ENCODE peak calls at places on chromosomes 7 and 10, in seven cellular contexts. One of them, this sample, is unnamed.

GRCh38 chr7:98836811-98837631 is 32.8 kb downstream of the TMEM130 start:
- DNase-seq in cardiac fibroblast: peak
- DNase-seq in T-cell: no peak
- DNase-seq in stimulated activated effector memory CD8-positive, alpha-beta T cell treated with anti-CD3 and anti-CD28 coated beads, Interleukin-12 subunit alpha, Interleukin-12 subunit beta, amount 100 ng/mL, for 72 hours: no peak
- DNase-seq in globus pallidus: no peak
- DNase-seq in NCI-H1694: peak
- DNase-seq in glomerular endothelial cell: no peak
- DNase-seq in this sample: peak

GRCh38 chr10:31770307-31770902 is 158.2 kb downstream of the ARHGAP12 start:
- DNase-seq in cardiac fibroblast: peak
- DNase-seq in T-cell: peak
- DNase-seq in stimulated activated effector memory CD8-positive, alpha-beta T cell treated with anti-CD3 and anti-CD28 coated beads, Interleukin-12 subunit alpha, Interleukin-12 subunit beta, amount 100 ng/mL, for 72 hours: peak
- DNase-seq in globus pallidus: peak
- DNase-seq in NCI-H1694: no peak
- DNase-seq in glomerular endothelial cell: no peak
- DNase-seq in this sample: peak

GRCh38 chr10:94344522-94345122 is 18.1 kb downstream of the NOC3L start:
- DNase-seq in cardiac fibroblast: no peak
- DNase-seq in T-cell: no peak
- DNase-seq in stimulated activated effector memory CD8-positive, alpha-beta T cell treated with anti-CD3 and anti-CD28 coated beads, Interleukin-12 subunit alpha, Interleukin-12 subunit beta, amount 100 ng/mL, for 72 hours: no peak
- DNase-seq in globus pallidus: no peak
- DNase-seq in NCI-H1694: no peak
- DNase-seq in glomerular endothelial cell: no peak
- DNase-seq in this sample: no peak

GRCh38 chr7:134527979-134528371 is 608 bp downstream of the AKR1B10 start:
- DNase-seq in cardiac fibroblast: peak
- DNase-seq in T-cell: no peak
- DNase-seq in stimulated activated effector memory CD8-positive, alpha-beta T cell treated with anti-CD3 and anti-CD28 coated beads, Interleukin-12 subunit alpha, Interleukin-12 subunit beta, amount 100 ng/mL, for 72 hours: no peak
- DNase-seq in globus pallidus: no peak
- DNase-seq in NCI-H1694: peak
- DNase-seq in glomerular endothelial cell: no peak
- DNase-seq in this sample: no peak

GRCh38 chr7:66050990-66051424 is 24.6 kb upstream of the ASL start:
- DNase-seq in cardiac fibroblast: peak
- DNase-seq in T-cell: no peak
- DNase-seq in stimulated activated effector memory CD8-positive, alpha-beta T cell treated with anti-CD3 and anti-CD28 coated beads, Interleukin-12 subunit alpha, Interleukin-12 subunit beta, amount 100 ng/mL, for 72 hours: no peak
- DNase-seq in globus pallidus: no peak
- DNase-seq in NCI-H1694: peak
- DNase-seq in glomerular endothelial cell: no peak
- DNase-seq in this sample: no peak

GRCh38 chr10:33661580-33662269 is 327.3 kb upstream of the NRP1 start:
- DNase-seq in cardiac fibroblast: peak
- DNase-seq in T-cell: no peak
- DNase-seq in stimulated activated effector memory CD8-positive, alpha-beta T cell treated with anti-CD3 and anti-CD28 coated beads, Interleukin-12 subunit alpha, Interleukin-12 subunit beta, amount 100 ng/mL, for 72 hours: no peak
- DNase-seq in globus pallidus: peak
- DNase-seq in NCI-H1694: peak
- DNase-seq in glomerular endothelial cell: no peak
- DNase-seq in this sample: peak

GRCh38 chr7:87447251-87447650 is 28.2 kb downstream of the ABCB4 start:
- DNase-seq in cardiac fibroblast: no peak
- DNase-seq in T-cell: no peak
- DNase-seq in stimulated activated effector memory CD8-positive, alpha-beta T cell treated with anti-CD3 and anti-CD28 coated beads, Interleukin-12 subunit alpha, Interleukin-12 subunit beta, amount 100 ng/mL, for 72 hours: no peak
- DNase-seq in globus pallidus: no peak
- DNase-seq in NCI-H1694: no peak
- DNase-seq in glomerular endothelial cell: no peak
- DNase-seq in this sample: no peak

GRCh38 chr7:28582226-28582625 is 169.9 kb downstream of the CREB5 start:
- DNase-seq in cardiac fibroblast: no peak
- DNase-seq in T-cell: no peak
- DNase-seq in stimulated activated effector memory CD8-positive, alpha-beta T cell treated with anti-CD3 and anti-CD28 coated beads, Interleukin-12 subunit alpha, Interleukin-12 subunit beta, amount 100 ng/mL, for 72 hours: no peak
- DNase-seq in globus pallidus: no peak
- DNase-seq in NCI-H1694: no peak
- DNase-seq in glomerular endothelial cell: no peak
- DNase-seq in this sample: no peak

GRCh38 chr10:17644485-17644964 is 574 bp downstream of the STAM start:
- DNase-seq in cardiac fibroblast: peak
- DNase-seq in T-cell: no peak
- DNase-seq in stimulated activated effector memory CD8-positive, alpha-beta T cell treated with anti-CD3 and anti-CD28 coated beads, Interleukin-12 subunit alpha, Interleukin-12 subunit beta, amount 100 ng/mL, for 72 hours: no peak
- DNase-seq in globus pallidus: no peak
- DNase-seq in NCI-H1694: peak
- DNase-seq in glomerular endothelial cell: no peak
- DNase-seq in this sample: no peak

GRCh38 chr7:157465597-157466348 is 129.0 kb downstream of the DNAJB6 start:
- DNase-seq in cardiac fibroblast: peak
- DNase-seq in T-cell: no peak
- DNase-seq in stimulated activated effector memory CD8-positive, alpha-beta T cell treated with anti-CD3 and anti-CD28 coated beads, Interleukin-12 subunit alpha, Interleukin-12 subunit beta, amount 100 ng/mL, for 72 hours: no peak
- DNase-seq in globus pallidus: no peak
- DNase-seq in NCI-H1694: no peak
- DNase-seq in glomerular endothelial cell: no peak
- DNase-seq in this sample: no peak

GRCh38 chr10:29295813-29296212 is 6.9 kb downstream of the LYZL1 start:
- DNase-seq in cardiac fibroblast: peak
- DNase-seq in T-cell: no peak
- DNase-seq in stimulated activated effector memory CD8-positive, alpha-beta T cell treated with anti-CD3 and anti-CD28 coated beads, Interleukin-12 subunit alpha, Interleukin-12 subunit beta, amount 100 ng/mL, for 72 hours: no peak
- DNase-seq in globus pallidus: no peak
- DNase-seq in NCI-H1694: no peak
- DNase-seq in glomerular endothelial cell: no peak
- DNase-seq in this sample: no peak

GRCh38 chr10:519055-519715 is 170.3 kb downstream of the DIP2C start:
- DNase-seq in cardiac fibroblast: no peak
- DNase-seq in T-cell: no peak
- DNase-seq in stimulated activated effector memory CD8-positive, alpha-beta T cell treated with anti-CD3 and anti-CD28 coated beads, Interleukin-12 subunit alpha, Interleukin-12 subunit beta, amount 100 ng/mL, for 72 hours: no peak
- DNase-seq in globus pallidus: no peak
- DNase-seq in NCI-H1694: no peak
- DNase-seq in glomerular endothelial cell: no peak
- DNase-seq in this sample: no peak

GRCh38 chr7:108454674-108455523 is 1.3 kb downstream of the NRCAM start:
- DNase-seq in cardiac fibroblast: peak
- DNase-seq in T-cell: no peak
- DNase-seq in stimulated activated effector memory CD8-positive, alpha-beta T cell treated with anti-CD3 and anti-CD28 coated beads, Interleukin-12 subunit alpha, Interleukin-12 subunit beta, amount 100 ng/mL, for 72 hours: no peak
- DNase-seq in globus pallidus: peak
- DNase-seq in NCI-H1694: peak
- DNase-seq in glomerular endothelial cell: no peak
- DNase-seq in this sample: peak

GRCh38 chr10:74233281-74233680 is 82.3 kb downstream of the ADK start:
- DNase-seq in cardiac fibroblast: no peak
- DNase-seq in T-cell: no peak
- DNase-seq in stimulated activated effector memory CD8-positive, alpha-beta T cell treated with anti-CD3 and anti-CD28 coated beads, Interleukin-12 subunit alpha, Interleukin-12 subunit beta, amount 100 ng/mL, for 72 hours: no peak
- DNase-seq in globus pallidus: no peak
- DNase-seq in NCI-H1694: no peak
- DNase-seq in glomerular endothelial cell: no peak
- DNase-seq in this sample: no peak

GRCh38 chr10:30133198-30133597 is 73.8 kb upstream of the JCAD start:
- DNase-seq in cardiac fibroblast: no peak
- DNase-seq in T-cell: no peak
- DNase-seq in stimulated activated effector memory CD8-positive, alpha-beta T cell treated with anti-CD3 and anti-CD28 coated beads, Interleukin-12 subunit alpha, Interleukin-12 subunit beta, amount 100 ng/mL, for 72 hours: no peak
- DNase-seq in globus pallidus: no peak
- DNase-seq in NCI-H1694: no peak
- DNase-seq in glomerular endothelial cell: no peak
- DNase-seq in this sample: no peak

GRCh38 chr7:33687601-33688000 is 217.7 kb upstream of the BMPER start:
- DNase-seq in cardiac fibroblast: no peak
- DNase-seq in T-cell: no peak
- DNase-seq in stimulated activated effector memory CD8-positive, alpha-beta T cell treated with anti-CD3 and anti-CD28 coated beads, Interleukin-12 subunit alpha, Interleukin-12 subunit beta, amount 100 ng/mL, for 72 hours: no peak
- DNase-seq in globus pallidus: no peak
- DNase-seq in NCI-H1694: no peak
- DNase-seq in glomerular endothelial cell: no peak
- DNase-seq in this sample: no peak

GRCh38 chr7:121499526-121500123 is 103.5 kb upstream of the FAM3C start:
- DNase-seq in cardiac fibroblast: no peak
- DNase-seq in T-cell: no peak
- DNase-seq in stimulated activated effector memory CD8-positive, alpha-beta T cell treated with anti-CD3 and anti-CD28 coated beads, Interleukin-12 subunit alpha, Interleukin-12 subunit beta, amount 100 ng/mL, for 72 hours: no peak
- DNase-seq in globus pallidus: no peak
- DNase-seq in NCI-H1694: no peak
- DNase-seq in glomerular endothelial cell: no peak
- DNase-seq in this sample: no peak

GRCh38 chr7:10655031-10655430 is 318.6 kb upstream of the PHF14 start:
- DNase-seq in cardiac fibroblast: no peak
- DNase-seq in T-cell: no peak
- DNase-seq in stimulated activated effector memory CD8-positive, alpha-beta T cell treated with anti-CD3 and anti-CD28 coated beads, Interleukin-12 subunit alpha, Interleukin-12 subunit beta, amount 100 ng/mL, for 72 hours: no peak
- DNase-seq in globus pallidus: no peak
- DNase-seq in NCI-H1694: no peak
- DNase-seq in glomerular endothelial cell: no peak
- DNase-seq in this sample: no peak

GRCh38 chr10:13593560-13593959 is 6.8 kb downstream of the PRPF18 start:
- DNase-seq in cardiac fibroblast: peak
- DNase-seq in T-cell: no peak
- DNase-seq in stimulated activated effector memory CD8-positive, alpha-beta T cell treated with anti-CD3 and anti-CD28 coated beads, Interleukin-12 subunit alpha, Interleukin-12 subunit beta, amount 100 ng/mL, for 72 hours: no peak
- DNase-seq in globus pallidus: no peak
- DNase-seq in NCI-H1694: no peak
- DNase-seq in glomerular endothelial cell: no peak
- DNase-seq in this sample: no peak

GRCh38 chr7:93728292-93728691 is 153.8 kb upstream of the CALCR start:
- DNase-seq in cardiac fibroblast: no peak
- DNase-seq in T-cell: no peak
- DNase-seq in stimulated activated effector memory CD8-positive, alpha-beta T cell treated with anti-CD3 and anti-CD28 coated beads, Interleukin-12 subunit alpha, Interleukin-12 subunit beta, amount 100 ng/mL, for 72 hours: no peak
- DNase-seq in globus pallidus: no peak
- DNase-seq in NCI-H1694: no peak
- DNase-seq in glomerular endothelial cell: no peak
- DNase-seq in this sample: no peak

GRCh38 chr7:117020605-117021002 is 67.3 kb downstream of the ST7 start:
- DNase-seq in cardiac fibroblast: no peak
- DNase-seq in T-cell: no peak
- DNase-seq in stimulated activated effector memory CD8-positive, alpha-beta T cell treated with anti-CD3 and anti-CD28 coated beads, Interleukin-12 subunit alpha, Interleukin-12 subunit beta, amount 100 ng/mL, for 72 hours: no peak
- DNase-seq in globus pallidus: no peak
- DNase-seq in NCI-H1694: peak
- DNase-seq in glomerular endothelial cell: no peak
- DNase-seq in this sample: no peak

GRCh38 chr10:127117125-127117524 is 79.3 kb downstream of the INSYN2A start:
- DNase-seq in cardiac fibroblast: peak
- DNase-seq in T-cell: no peak
- DNase-seq in stimulated activated effector memory CD8-positive, alpha-beta T cell treated with anti-CD3 and anti-CD28 coated beads, Interleukin-12 subunit alpha, Interleukin-12 subunit beta, amount 100 ng/mL, for 72 hours: no peak
- DNase-seq in globus pallidus: peak
- DNase-seq in NCI-H1694: no peak
- DNase-seq in glomerular endothelial cell: peak
- DNase-seq in this sample: peak

GRCh38 chr7:44980393-44981034 is 1.7 kb upstream of the MYO1G start:
- DNase-seq in cardiac fibroblast: peak
- DNase-seq in T-cell: peak
- DNase-seq in stimulated activated effector memory CD8-positive, alpha-beta T cell treated with anti-CD3 and anti-CD28 coated beads, Interleukin-12 subunit alpha, Interleukin-12 subunit beta, amount 100 ng/mL, for 72 hours: peak
- DNase-seq in globus pallidus: no peak
- DNase-seq in NCI-H1694: no peak
- DNase-seq in glomerular endothelial cell: no peak
- DNase-seq in this sample: no peak

GRCh38 chr7:11573128-11573527 is 258.9 kb downstream of the THSD7A start:
- DNase-seq in cardiac fibroblast: no peak
- DNase-seq in T-cell: no peak
- DNase-seq in stimulated activated effector memory CD8-positive, alpha-beta T cell treated with anti-CD3 and anti-CD28 coated beads, Interleukin-12 subunit alpha, Interleukin-12 subunit beta, amount 100 ng/mL, for 72 hours: no peak
- DNase-seq in globus pallidus: no peak
- DNase-seq in NCI-H1694: no peak
- DNase-seq in glomerular endothelial cell: no peak
- DNase-seq in this sample: no peak

GRCh38 chr7:128954830-128955797 is 17.4 kb downstream of the IRF5 start:
- DNase-seq in cardiac fibroblast: peak
- DNase-seq in T-cell: no peak
- DNase-seq in stimulated activated effector memory CD8-positive, alpha-beta T cell treated with anti-CD3 and anti-CD28 coated beads, Interleukin-12 subunit alpha, Interleukin-12 subunit beta, amount 100 ng/mL, for 72 hours: no peak
- DNase-seq in globus pallidus: peak
- DNase-seq in NCI-H1694: no peak
- DNase-seq in glomerular endothelial cell: no peak
- DNase-seq in this sample: no peak

GRCh38 chr10:131748831-131749766 is 151.7 kb upstream of the PPP2R2D start:
- DNase-seq in cardiac fibroblast: no peak
- DNase-seq in T-cell: no peak
- DNase-seq in stimulated activated effector memory CD8-positive, alpha-beta T cell treated with anti-CD3 and anti-CD28 coated beads, Interleukin-12 subunit alpha, Interleukin-12 subunit beta, amount 100 ng/mL, for 72 hours: no peak
- DNase-seq in globus pallidus: no peak
- DNase-seq in NCI-H1694: no peak
- DNase-seq in glomerular endothelial cell: no peak
- DNase-seq in this sample: no peak

GRCh38 chr7:47873767-47874166 is 74.5 kb downstream of the PKD1L1 start:
- DNase-seq in cardiac fibroblast: peak
- DNase-seq in T-cell: no peak
- DNase-seq in stimulated activated effector memory CD8-positive, alpha-beta T cell treated with anti-CD3 and anti-CD28 coated beads, Interleukin-12 subunit alpha, Interleukin-12 subunit beta, amount 100 ng/mL, for 72 hours: no peak
- DNase-seq in globus pallidus: no peak
- DNase-seq in NCI-H1694: no peak
- DNase-seq in glomerular endothelial cell: peak
- DNase-seq in this sample: no peak

GRCh38 chr7:117014673-117015133 is 61.4 kb downstream of the ST7 start:
- DNase-seq in cardiac fibroblast: peak
- DNase-seq in T-cell: no peak
- DNase-seq in stimulated activated effector memory CD8-positive, alpha-beta T cell treated with anti-CD3 and anti-CD28 coated beads, Interleukin-12 subunit alpha, Interleukin-12 subunit beta, amount 100 ng/mL, for 72 hours: no peak
- DNase-seq in globus pallidus: peak
- DNase-seq in NCI-H1694: peak
- DNase-seq in glomerular endothelial cell: no peak
- DNase-seq in this sample: peak

GRCh38 chr7:134602921-134603394 is 43.7 kb upstream of the BPGM start:
- DNase-seq in cardiac fibroblast: peak
- DNase-seq in T-cell: no peak
- DNase-seq in stimulated activated effector memory CD8-positive, alpha-beta T cell treated with anti-CD3 and anti-CD28 coated beads, Interleukin-12 subunit alpha, Interleukin-12 subunit beta, amount 100 ng/mL, for 72 hours: no peak
- DNase-seq in globus pallidus: peak
- DNase-seq in NCI-H1694: no peak
- DNase-seq in glomerular endothelial cell: no peak
- DNase-seq in this sample: no peak